ENCODE peak calls at places on chromosomes 2 and 18, in seven cellular contexts. One of them, this sample, is unnamed.

GRCh38 chr2:95323347-95324155 is 26.4 kb downstream of the KCNIP3 start:
- DNase-seq in C1 segment of cervical spinal cord: no peak
- DNase-seq in GM12865: peak; percentile 19
- DNase-seq in skeletal muscle cell: no peak
- DNase-seq in mammary epithelial cell: peak; percentile 64
- DNase-seq in GF-D8: no peak
- DNase-seq in T-helper 2 cell: no peak
- DNase-seq in this sample: no peak

GRCh38 chr2:39156107-39156506 is 35.3 kb upstream of the SOS1 start:
- DNase-seq in T-helper 2 cell: no peak
- DNase-seq in C1 segment of cervical spinal cord: no peak
- DNase-seq in GF-D8: no peak
- DNase-seq in mammary epithelial cell: no peak
- DNase-seq in GM12865: no peak
- DNase-seq in skeletal muscle cell: no peak
- DNase-seq in this sample: no peak

GRCh38 chr2:136246086-136246669 is 128.2 kb upstream of the CXCR4 start:
- DNase-seq in GF-D8: no peak
- DNase-seq in T-helper 2 cell: no peak
- DNase-seq in GM12865: peak; percentile 60
- DNase-seq in skeletal muscle cell: no peak
- DNase-seq in mammary epithelial cell: no peak
- DNase-seq in C1 segment of cervical spinal cord: no peak
- DNase-seq in this sample: no peak

GRCh38 chr18:6746386-6746960 is 17.0 kb downstream of the ARHGAP28 start:
- DNase-seq in mammary epithelial cell: peak; percentile 33
- DNase-seq in GM12865: no peak
- DNase-seq in skeletal muscle cell: peak; percentile 30
- DNase-seq in GF-D8: no peak
- DNase-seq in C1 segment of cervical spinal cord: no peak
- DNase-seq in T-helper 2 cell: no peak
- DNase-seq in this sample: no peak

GRCh38 chr2:127651381-127651809 is 5.4 kb downstream of the GPR17 start:
- DNase-seq in GF-D8: no peak
- DNase-seq in C1 segment of cervical spinal cord: no peak
- DNase-seq in mammary epithelial cell: no peak
- DNase-seq in skeletal muscle cell: no peak
- DNase-seq in GM12865: no peak
- DNase-seq in T-helper 2 cell: no peak
- DNase-seq in this sample: no peak

GRCh38 chr18:11752116-11752911 is 63.2 kb downstream of the GNAL start:
- DNase-seq in mammary epithelial cell: no peak
- DNase-seq in T-helper 2 cell: no peak
- DNase-seq in GM12865: peak; percentile 11
- DNase-seq in C1 segment of cervical spinal cord: no peak
- DNase-seq in skeletal muscle cell: peak; percentile 5
- DNase-seq in GF-D8: no peak
- DNase-seq in this sample: no peak

GRCh38 chr2:146094185-146094584 is 1574.3 kb upstream of the ZEB2 start:
- DNase-seq in GF-D8: no peak
- DNase-seq in mammary epithelial cell: no peak
- DNase-seq in T-helper 2 cell: no peak
- DNase-seq in skeletal muscle cell: no peak
- DNase-seq in GM12865: no peak
- DNase-seq in C1 segment of cervical spinal cord: no peak
- DNase-seq in this sample: no peak

GRCh38 chr2:64201086-64201627 is 56.9 kb upstream of the PELI1 start:
- DNase-seq in C1 segment of cervical spinal cord: no peak
- DNase-seq in mammary epithelial cell: no peak
- DNase-seq in GM12865: no peak
- DNase-seq in T-helper 2 cell: no peak
- DNase-seq in skeletal muscle cell: no peak
- DNase-seq in GF-D8: no peak
- DNase-seq in this sample: no peak

GRCh38 chr2:230225486-230225885 is at the start of gene SP140:
- DNase-seq in GM12865: peak; percentile 92
- DNase-seq in C1 segment of cervical spinal cord: no peak
- DNase-seq in GF-D8: no peak
- DNase-seq in skeletal muscle cell: no peak
- DNase-seq in T-helper 2 cell: peak; percentile 66
- DNase-seq in mammary epithelial cell: no peak
- DNase-seq in this sample: no peak

GRCh38 chr2:15640291-15640711 is 48.6 kb downstream of the DDX1 start:
- DNase-seq in skeletal muscle cell: peak; percentile 66
- DNase-seq in T-helper 2 cell: no peak
- DNase-seq in C1 segment of cervical spinal cord: no peak
- DNase-seq in mammary epithelial cell: peak; percentile 63
- DNase-seq in GM12865: no peak
- DNase-seq in GF-D8: no peak
- DNase-seq in this sample: peak; percentile 39

GRCh38 chr2:232482301-232483238 is 5.1 kb downstream of the ECEL1 start:
- DNase-seq in C1 segment of cervical spinal cord: no peak
- DNase-seq in skeletal muscle cell: no peak
- DNase-seq in GF-D8: no peak
- DNase-seq in GM12865: no peak
- DNase-seq in T-helper 2 cell: no peak
- DNase-seq in mammary epithelial cell: no peak
- DNase-seq in this sample: no peak